ENCODE peak calls at places on chromosomes 12 and 14, in seven cellular contexts. D, H, G, O, Y, E and I are unnamed samples.

GRCh38 chr12:49671051-49671765 is 36.0 kb downstream of the FMNL3 start:
- DNase-seq in D (no peak), H (no peak), G (no peak), O (no peak), Y (no peak), E (no peak), I (no peak)

GRCh38 chr12:112347521-112347920 is 34.7 kb downstream of the HECTD4 start:
- DNase-seq in D (peak), H (no peak), G (peak), O (no peak), Y (no peak), E (no peak), I (peak)

GRCh38 chr14:36021926-36022325 is 154.6 kb downstream of the PTCSC3 start:
- DNase-seq in D (no peak), H (no peak), G (no peak), O (no peak), Y (no peak), E (no peak), I (no peak)

GRCh38 chr12:20403230-20403629 is 34.9 kb downstream of the PDE3A start:
- DNase-seq in D (no peak), H (no peak), G (no peak), O (no peak), Y (no peak), E (no peak), I (no peak)

GRCh38 chr14:22113401-22113800 is 439.8 kb upstream of the OR4E1 start:
- DNase-seq in D (no peak), H (no peak), G (no peak), O (no peak), Y (no peak), E (no peak), I (no peak)

GRCh38 chr14:40362856-40363255 is 930.6 kb upstream of the FBXO33 start:
- DNase-seq in D (no peak), H (no peak), G (no peak), O (no peak), Y (no peak), E (no peak), I (no peak)

GRCh38 chr14:93946506-93947170 is 19.5 kb downstream of the FAM181A start:
- DNase-seq in D (no peak), H (no peak), G (no peak), O (no peak), Y (no peak), E (no peak), I (peak)

GRCh38 chr12:131621701-131622421 is 89.0 kb upstream of the SFSWAP start:
- DNase-seq in D (no peak), H (no peak), G (no peak), O (no peak), Y (no peak), E (no peak), I (no peak)

GRCh38 chr14:105841022-105842009 is 314.9 kb downstream of the TMEM121 start:
- DNase-seq in D (no peak), H (no peak), G (no peak), O (no peak), Y (no peak), E (no peak), I (no peak)

GRCh38 chr12:68163546-68164210 is 4.1 kb upstream of the IFNG start:
- DNase-seq in D (no peak), H (no peak), G (no peak), O (no peak), Y (no peak), E (no peak), I (no peak)

GRCh38 chr14:106662947-106663346 is 1136.6 kb downstream of the TMEM121 start:
- DNase-seq in D (no peak), H (no peak), G (no peak), O (no peak), Y (no peak), E (no peak), I (no peak)

GRCh38 chr14:37623552-37623951 is 28.1 kb downstream of the TTC6 start:
- DNase-seq in D (peak), H (no peak), G (peak), O (no peak), Y (peak), E (no peak), I (peak)

GRCh38 chr12:120684523-120684932 is 2.4 kb upstream of the MLEC start:
- DNase-seq in D (peak), H (no peak), G (no peak), O (no peak), Y (no peak), E (no peak), I (peak)

GRCh38 chr12:115155665-115156645 is 472.0 kb upstream of the TBX3 start:
- DNase-seq in D (no peak), H (no peak), G (peak), O (no peak), Y (no peak), E (no peak), I (peak)

GRCh38 chr12:108633081-108633533 is 587 bp downstream of the SELPLG start:
- DNase-seq in D (no peak), H (no peak), G (no peak), O (no peak), Y (no peak), E (no peak), I (no peak)

GRCh38 chr14:51304956-51305355 is 64.9 kb downstream of the TMX1 start:
- DNase-seq in D (peak), H (no peak), G (peak), O (no peak), Y (no peak), E (no peak), I (peak)

GRCh38 chr12:125137776-125138344 is 72.6 kb downstream of the AACS start:
- DNase-seq in D (no peak), H (no peak), G (no peak), O (no peak), Y (no peak), E (no peak), I (peak)

GRCh38 chr14:73462078-73462715 is 3.9 kb upstream of the NUMB start:
- DNase-seq in D (peak), H (peak), G (no peak), O (no peak), Y (peak), E (no peak), I (peak)

GRCh38 chr12:89949457-89950195 is 241.0 kb upstream of the ATP2B1 start:
- DNase-seq in D (peak), H (no peak), G (no peak), O (no peak), Y (peak), E (no peak), I (peak)

GRCh38 chr12:9933966-9934365 is 1.8 kb upstream of the CLEC2A start:
- DNase-seq in D (peak), H (no peak), G (no peak), O (no peak), Y (no peak), E (no peak), I (no peak)

GRCh38 chr14:60980811-60981625 is at the start of the genes SLC38A6 and TRMT5:
- DNase-seq in D (peak), H (peak), G (peak), O (peak), Y (peak), E (peak), I (peak)

GRCh38 chr14:100865682-100866591 is 37.6 kb downstream of the RTL1 start:
- DNase-seq in D (no peak), H (no peak), G (no peak), O (no peak), Y (no peak), E (no peak), I (no peak)

GRCh38 chr12:117158911-117159310 is 31.4 kb downstream of the FBXO21 start:
- DNase-seq in D (no peak), H (no peak), G (peak), O (no peak), Y (no peak), E (no peak), I (peak)

GRCh38 chr12:14886271-14886670 is 617 bp upstream of the MGP start:
- DNase-seq in D (no peak), H (no peak), G (no peak), O (no peak), Y (peak), E (no peak), I (no peak)

GRCh38 chr12:68828669-68829068 is 20.7 kb downstream of the MDM2 start:
- DNase-seq in D (no peak), H (no peak), G (no peak), O (no peak), Y (no peak), E (no peak), I (no peak)

GRCh38 chr12:7217475-7218069 is 28.1 kb downstream of the PEX5 start:
- DNase-seq in D (no peak), H (no peak), G (no peak), O (no peak), Y (no peak), E (no peak), I (no peak)

GRCh38 chr12:69497308-69498026 is 27.3 kb downstream of the FRS2 start:
- DNase-seq in D (no peak), H (no peak), G (no peak), O (no peak), Y (no peak), E (no peak), I (peak)

GRCh38 chr14:59347915-59348314 is 117.3 kb downstream of the GPR135 start:
- DNase-seq in D (no peak), H (no peak), G (no peak), O (no peak), Y (no peak), E (no peak), I (no peak)

GRCh38 chr14:56004807-56005579 is 113.2 kb upstream of the PELI2 start:
- DNase-seq in D (peak), H (no peak), G (peak), O (no peak), Y (no peak), E (peak), I (peak)

GRCh38 chr14:33922125-33922524 is 28.7 kb downstream of the EGLN3 start:
- DNase-seq in D (no peak), H (no peak), G (no peak), O (no peak), Y (no peak), E (no peak), I (no peak)

GRCh38 chr14:90140298-90140955 is 78.6 kb downstream of the KCNK13 start:
- DNase-seq in D (no peak), H (no peak), G (no peak), O (no peak), Y (no peak), E (no peak), I (peak)

GRCh38 chr14:75196468-75196867 is 20.1 kb upstream of the TMED10 start:
- DNase-seq in D (no peak), H (no peak), G (no peak), O (no peak), Y (peak), E (no peak), I (no peak)

GRCh38 chr14:102131741-102132140 is 8.0 kb upstream of the WDR20 start:
- DNase-seq in D (no peak), H (no peak), G (no peak), O (no peak), Y (no peak), E (no peak), I (no peak)

GRCh38 chr12:92556622-92557421 is 146.0 kb upstream of the PLEKHG7 start:
- DNase-seq in D (no peak), H (no peak), G (no peak), O (no peak), Y (no peak), E (no peak), I (no peak)

GRCh38 chr12:56188116-56188785 is 1.0 kb downstream of the SMARCC2 start:
- DNase-seq in D (no peak), H (no peak), G (no peak), O (no peak), Y (no peak), E (no peak), I (no peak)

GRCh38 chr12:125873031-125873430 is 807.8 kb downstream of the AACS start:
- DNase-seq in D (no peak), H (no peak), G (no peak), O (no peak), Y (no peak), E (no peak), I (no peak)

GRCh38 chr12:41956353-41956752 is 188.3 kb downstream of the GXYLT1 start:
- DNase-seq in D (peak), H (no peak), G (no peak), O (no peak), Y (no peak), E (no peak), I (no peak)